ENCODE peak calls at places on chromosomes 5 and 9, in five cellular contexts. F, G, I, H and N are unnamed samples.

GRCh38 chr9:94017939-94018531 is 62.9 kb upstream of the BARX1 start:
- DNase-seq in I (no peak), G (no peak), F (no peak), H (peak), N (no peak)

GRCh38 chr5:95892784-95893354 is 68.8 kb downstream of the ELL2 start:
- DNase-seq in F (no peak), G (peak), H (peak), I (peak), N (peak)

GRCh38 chr9:27536168-27536567 is 6.6 kb upstream of the MOB3B start:
- DNase-seq in I (no peak), H (no peak), F (no peak), G (no peak), N (no peak)

GRCh38 chr5:169151051-169151805 is 149.7 kb downstream of the SLIT3 start:
- DNase-seq in I (no peak), H (no peak), G (no peak), F (no peak), N (no peak)

GRCh38 chr5:56668996-56669395 is 146.4 kb upstream of the MAP3K1 start:
- DNase-seq in H (no peak), I (no peak), F (no peak), G (no peak), N (no peak)

GRCh38 chr9:35650341-35651158 is at the start of gene SIT1:
- DNase-seq in G (no peak), I (no peak), H (peak), F (no peak), N (no peak)

GRCh38 chr5:66602621-66603020 is 6.4 kb downstream of the MAST4 start:
- DNase-seq in I (no peak), F (no peak), H (no peak), G (no peak), N (no peak)

GRCh38 chr9:107870927-107871720 is 381.6 kb upstream of the KLF4 start:
- DNase-seq in I (no peak), H (no peak), F (no peak), G (no peak), N (peak)

GRCh38 chr5:35237580-35238376 is 7.5 kb upstream of the PRLR start:
- DNase-seq in I (no peak), G (no peak), F (no peak), H (no peak), N (no peak)

GRCh38 chr5:161507591-161507990 is 38.9 kb downstream of the GABRB2 start:
- DNase-seq in H (peak), G (no peak), I (no peak), F (no peak), N (no peak)

GRCh38 chr5:55066278-55066677 is 36.2 kb upstream of the GZMA start:
- DNase-seq in G (no peak), I (no peak), F (no peak), H (no peak), N (no peak)

GRCh38 chr5:88545348-88545747 is 276.7 kb upstream of the TMEM161B start:
- DNase-seq in H (no peak), I (no peak), F (no peak), G (no peak), N (no peak)

GRCh38 chr9:92525306-92525705 is 10.5 kb downstream of the ECM2 start:
- DNase-seq in H (no peak), G (peak), F (no peak), I (no peak), N (no peak)

GRCh38 chr9:89023788-89024187 is 32.5 kb downstream of the S1PR3 start:
- DNase-seq in F (no peak), I (no peak), G (no peak), H (no peak), N (peak)

GRCh38 chr9:14198049-14198448 is 115.9 kb downstream of the NFIB start:
- DNase-seq in F (no peak), G (no peak), H (no peak), I (no peak), N (no peak)

GRCh38 chr5:8993031-8993430 is 552.8 kb downstream of the SEMA5A start:
- DNase-seq in H (peak), G (peak), F (peak), I (peak), N (no peak)

GRCh38 chr9:93121316-93122241 is 12.5 kb downstream of the NINJ1 start:
- DNase-seq in I (no peak), F (no peak), G (no peak), H (no peak), N (no peak)

GRCh38 chr5:181261320-181262085 is 560 bp upstream of the TRIM52 start:
- DNase-seq in F (peak), H (peak), G (peak), I (peak), N (peak)

GRCh38 chr9:129392093-129392541 is 214.1 kb upstream of the IER5L start:
- DNase-seq in H (no peak), F (peak), I (no peak), G (no peak), N (no peak)

GRCh38 chr9:107707419-107707837 is 217.9 kb upstream of the KLF4 start:
- DNase-seq in F (no peak), H (no peak), G (peak), I (no peak), N (peak)

GRCh38 chr9:116087246-116087645 is 66.3 kb upstream of the PAPPA start:
- DNase-seq in G (peak), I (no peak), F (peak), H (no peak), N (peak)

GRCh38 chr9:96169488-96169887 is 132.5 kb downstream of the HSD17B3 start:
- DNase-seq in I (no peak), G (no peak), H (no peak), F (peak), N (no peak)

GRCh38 chr5:163503106-163504090 is 2.0 kb upstream of the MAT2B start:
- DNase-seq in G (peak), F (peak), H (peak), I (peak), N (peak)

GRCh38 chr5:74326571-74327338 is 313.8 kb downstream of the ENC1 start:
- DNase-seq in H (peak), I (peak), F (peak), G (peak), N (peak)

GRCh38 chr5:77957516-77957915 is 181.4 kb upstream of the TBCA start:
- DNase-seq in G (no peak), H (no peak), I (no peak), F (no peak), N (no peak)

GRCh38 chr5:176609724-176610429 is at the start of gene GPRIN1:
- DNase-seq in F (peak), H (peak), G (peak), I (peak), N (peak)

GRCh38 chr9:113464672-113465271 is 1.2 kb downstream of the RGS3 start:
- DNase-seq in G (no peak), H (no peak), I (peak), F (peak), N (no peak)

GRCh38 chr9:121296213-121297127 is 28.5 kb downstream of the GSN start:
- DNase-seq in I (no peak), H (peak), G (no peak), F (no peak), N (no peak)

GRCh38 chr5:145825751-145826180 is 9.4 kb downstream of the PRELID2 start:
- DNase-seq in G (peak), I (peak), H (peak), F (peak), N (peak)

GRCh38 chr9:97397220-97397619 is 14.7 kb upstream of the TDRD7 start:
- DNase-seq in H (peak), F (no peak), I (no peak), G (no peak), N (no peak)

GRCh38 chr5:1670342-1670741 is 129.3 kb downstream of the MRPL36 start:
- DNase-seq in F (no peak), H (no peak), I (no peak), G (peak), N (no peak)

GRCh38 chr9:99356512-99356971 is 134.5 kb downstream of the SEC61B start:
- DNase-seq in H (no peak), G (no peak), F (no peak), I (no peak), N (no peak)